ENCODE peak calls at places on chromosomes 2 and 18, in nine cellular contexts. M is iPS-NIHi11; W is Daoy; D is KG1; L is progenitor cell of endocrine pancreas; P is NCI-H524 treated with DMSO at 0.1 percent for 48 hours; S is HTR-8/SVneo; Y is stimulated activated CD8-positive, alpha-beta memory T cell treated with anti-CD3 and anti-CD28 coated beads, Interleukin-7, amount 100 ng/mL, for 1 hour; F is CD4-positive, alpha-beta T cell. E is an unnamed sample.

GRCh38 chr2:36044389-36044788 is 311.2 kb upstream of the CRIM1 start:
- DNase-seq in M (no peak), W (no peak), D (no peak), L (no peak), P (no peak), S (no peak), Y (no peak), F (no peak), E (no peak)

GRCh38 chr2:238803996-238804395 is 43.9 kb upstream of the TWIST2 start:
- DNase-seq in M (no peak), W (no peak), D (no peak), L (no peak), P (no peak), S (no peak), Y (no peak), F (no peak), E (no peak)

GRCh38 chr18:79323471-79323870 is 72.3 kb upstream of the NFATC1 start:
- DNase-seq in M (no peak), W (no peak), D (no peak), L (no peak), P (no peak), S (no peak), Y (no peak), F (no peak), E (no peak)

GRCh38 chr2:144824611-144825010 is 304.7 kb upstream of the ZEB2 start:
- DNase-seq in M (no peak), W (no peak), D (no peak), L (no peak), P (no peak), S (no peak), Y (no peak), F (no peak), E (no peak)

GRCh38 chr2:7773362-7773973 is 856.3 kb downstream of the RNF144A start:
- DNase-seq in M (no peak), W (no peak), D (peak; percentile 33), L (no peak), P (no peak), S (no peak), Y (no peak), F (no peak), E (no peak)

GRCh38 chr2:163943403-163944356 is 207.9 kb upstream of the FIGN start:
- DNase-seq in M (peak; percentile 26), W (no peak), D (no peak), L (no peak), P (no peak), S (no peak), Y (no peak), F (no peak), E (no peak)

GRCh38 chr2:96527052-96527964 is 9.2 kb upstream of the ARID5A start:
- DNase-seq in M (peak; percentile 69), W (peak; percentile 39), D (no peak), L (no peak), P (no peak), S (peak; percentile 58), Y (no peak), F (peak; percentile 48), E (peak; percentile 42)

GRCh38 chr2:137367361-137367760 is 596.9 kb upstream of the HNMT start:
- DNase-seq in M (no peak), W (no peak), D (no peak), L (no peak), P (no peak), S (no peak), Y (no peak), F (no peak), E (no peak)

GRCh38 chr2:173667415-173667814 is 297.8 kb downstream of the SP3 start:
- DNase-seq in M (no peak), W (no peak), D (no peak), L (no peak), P (no peak), S (no peak), Y (no peak), F (no peak), E (peak; percentile 55)

GRCh38 chr2:15814406-15814805 is 125.9 kb upstream of the MYCN start:
- DNase-seq in M (no peak), W (no peak), D (no peak), L (no peak), P (no peak), S (no peak), Y (no peak), F (no peak), E (peak; percentile 32)

GRCh38 chr18:76567835-76568445 is 72.9 kb upstream of the ZNF516 start:
- DNase-seq in M (no peak), W (no peak), D (no peak), L (no peak), P (no peak), S (no peak), Y (no peak), F (no peak), E (no peak)

GRCh38 chr2:33678447-33678846 is 79.3 kb upstream of the FAM98A start:
- DNase-seq in M (peak; percentile 20), W (no peak), D (no peak), L (no peak), P (no peak), S (no peak), Y (no peak), F (no peak), E (no peak)

GRCh38 chr2:218311543-218311884 is 19.2 kb upstream of the TMBIM1 start:
- DNase-seq in M (no peak), W (no peak), D (no peak), L (no peak), P (no peak), S (no peak), Y (no peak), F (no peak), E (no peak)

GRCh38 chr2:227642691-227643090 is 23.9 kb upstream of the SCYGR5 start:
- DNase-seq in M (no peak), W (no peak), D (no peak), L (no peak), P (no peak), S (no peak), Y (no peak), F (no peak), E (no peak)

GRCh38 chr18:79947881-79948610 is 3.4 kb downstream of the SLC66A2 start:
- DNase-seq in M (no peak), W (no peak), D (no peak), L (no peak), P (no peak), S (no peak), Y (no peak), F (no peak), E (no peak)

GRCh38 chr2:70716951-70717350 is 51.0 kb downstream of the ADD2 start:
- DNase-seq in M (no peak), W (no peak), D (no peak), L (no peak), P (no peak), S (no peak), Y (no peak), F (no peak), E (no peak)

GRCh38 chr2:165874445-165875039 is 79.0 kb downstream of the TTC21B start:
- DNase-seq in M (peak; percentile 56), W (peak; percentile 17), D (peak; percentile 12), L (no peak), P (peak; percentile 24), S (peak; percentile 39), Y (no peak), F (no peak), E (peak; percentile 83)

GRCh38 chr2:119025762-119026351 is 83.9 kb downstream of the MARCO start:
- DNase-seq in M (no peak), W (no peak), D (no peak), L (no peak), P (no peak), S (no peak), Y (no peak), F (no peak), E (no peak)

GRCh38 chr18:49656098-49656591 is 94.3 kb downstream of the LIPG start:
- DNase-seq in M (no peak), W (peak; percentile 96), D (no peak), L (no peak), P (peak; percentile 1), S (peak; percentile 22), Y (no peak), F (no peak), E (no peak)

GRCh38 chr18:54181856-54182612 is 42.4 kb downstream of the MBD2 start:
- DNase-seq in M (no peak), W (peak; percentile 1), D (no peak), L (no peak), P (no peak), S (no peak), Y (no peak), F (no peak), E (no peak)

GRCh38 chr2:47297767-47298401 is 105.1 kb upstream of the MSH2 start:
- DNase-seq in M (no peak), W (no peak), D (no peak), L (no peak), P (no peak), S (no peak), Y (no peak), F (no peak), E (no peak)

GRCh38 chr2:120320318-120320851 is 25.6 kb upstream of the INHBB start:
- DNase-seq in M (no peak), W (no peak), D (no peak), L (no peak), P (no peak), S (no peak), Y (no peak), F (no peak), E (no peak)

GRCh38 chr2:12169721-12170120 is 423.3 kb downstream of the LPIN1 start:
- DNase-seq in M (no peak), W (peak; percentile 77), D (no peak), L (no peak), P (no peak), S (peak; percentile 20), Y (no peak), F (no peak), E (no peak)

GRCh38 chr2:240389302-240389805 is 46.1 kb upstream of the GPC1 start:
- DNase-seq in M (no peak), W (no peak), D (no peak), L (no peak), P (no peak), S (no peak), Y (no peak), F (no peak), E (no peak)

GRCh38 chr2:41925009-41925408 is 122.8 kb upstream of the PKDCC start:
- DNase-seq in M (no peak), W (no peak), D (no peak), L (no peak), P (no peak), S (no peak), Y (no peak), F (no peak), E (no peak)

GRCh38 chr2:174717273-174717672 is 47.0 kb downstream of the CHRNA1 start:
- DNase-seq in M (no peak), W (peak; percentile 61), D (no peak), L (no peak), P (no peak), S (no peak), Y (no peak), F (no peak), E (no peak)

GRCh38 chr18:9094307-9095226 is 7.9 kb upstream of the NDUFV2 start:
- DNase-seq in M (no peak), W (no peak), D (no peak), L (no peak), P (no peak), S (no peak), Y (no peak), F (no peak), E (no peak)

GRCh38 chr18:46555724-46556123 is 101.3 kb downstream of the LOXHD1 start:
- DNase-seq in M (peak; percentile 79), W (peak; percentile 15), D (no peak), L (no peak), P (no peak), S (peak; percentile 26), Y (no peak), F (no peak), E (peak; percentile 28)

GRCh38 chr2:238439912-238440311 is 13.2 kb downstream of the ASB1 start:
- DNase-seq in M (no peak), W (no peak), D (no peak), L (no peak), P (no peak), S (no peak), Y (no peak), F (no peak), E (peak; percentile 23)

GRCh38 chr2:177984739-177985138 is 87.8 kb downstream of the PDE11A start:
- DNase-seq in M (no peak), W (peak; percentile 36), D (no peak), L (no peak), P (no peak), S (no peak), Y (no peak), F (no peak), E (peak; percentile 75)

GRCh38 chr2:107738268-107738667 is 88.4 kb upstream of the RGPD4 start:
- DNase-seq in M (no peak), W (no peak), D (no peak), L (no peak), P (no peak), S (no peak), Y (no peak), F (no peak), E (no peak)